ENCODE peak calls at places on chromosomes 5 and 9, in five cellular contexts. K is NCI-H1092, V is hepatic stellate cell, I is T-helper 1 cell, J is T-helper 22 cell. B is an unnamed sample.

GRCh38 chr9:134684375-134684723 is 42.7 kb downstream of the COL5A1 start:
- DNase-seq in V (no peak), J (no peak), K (no peak), I (no peak), B (no peak)

GRCh38 chr9:131475956-131476776 is 26.6 kb upstream of the POMT1 start:
- DNase-seq in V (no peak), J (no peak), I (no peak), K (no peak), B (no peak)

GRCh38 chr5:159218595-159219023 is 9.3 kb upstream of the RNF145 start:
- DNase-seq in V (no peak), J (no peak), I (no peak), K (no peak), B (no peak)

GRCh38 chr9:125977223-125977622 is 230.1 kb downstream of the PBX3 start:
- DNase-seq in J (no peak), K (no peak), I (no peak), V (no peak), B (no peak)

GRCh38 chr9:129414377-129415021 is 206.4 kb downstream of the C9orf50 start:
- DNase-seq in V (peak), J (no peak), K (no peak), I (no peak), B (no peak)

GRCh38 chr9:83569326-83569725 is 31.1 kb upstream of the FRMD3 start:
- DNase-seq in V (no peak), K (no peak), I (no peak), J (no peak), B (no peak)

GRCh38 chr9:33139421-33140228 is 27.5 kb downstream of the B4GALT1 start:
- DNase-seq in V (peak), I (no peak), K (no peak), J (no peak), B (no peak)

GRCh38 chr9:113624721-113625120 is 161.2 kb downstream of the RGS3 start:
- DNase-seq in K (no peak), I (no peak), V (peak), J (no peak), B (no peak)

GRCh38 chr5:11905209-11905608 is 963 bp upstream of the CTNND2 start:
- DNase-seq in K (no peak), V (no peak), J (no peak), I (no peak), B (no peak)

GRCh38 chr5:113249216-113249615 is 185.6 kb downstream of the TSSK1B start:
- DNase-seq in V (no peak), K (no peak), J (no peak), I (no peak), B (no peak)

GRCh38 chr5:56088967-56089829 is 94.4 kb upstream of the IL6ST start:
- DNase-seq in K (no peak), I (peak), V (peak), J (no peak), B (no peak)

GRCh38 chr5:102961671-102962070 is 158.3 kb downstream of the GIN1 start:
- DNase-seq in I (no peak), J (no peak), K (no peak), V (no peak), B (no peak)

GRCh38 chr5:139915834-139916233 is 120.2 kb downstream of the PSD2 start:
- DNase-seq in V (no peak), K (no peak), J (no peak), I (no peak), B (no peak)

GRCh38 chr5:175706499-175706898 is 48.6 kb downstream of the HRH2 start:
- DNase-seq in J (no peak), V (no peak), K (no peak), I (no peak), B (no peak)

GRCh38 chr5:57302164-57302563 is 128.3 kb downstream of the GPBP1 start:
- DNase-seq in J (peak), K (no peak), I (peak), V (no peak), B (no peak)

GRCh38 chr5:51201708-51202107 is 181.5 kb upstream of the ISL1 start:
- DNase-seq in K (no peak), I (no peak), J (no peak), V (no peak), B (no peak)

GRCh38 chr5:88952996-88953643 is 70.1 kb upstream of the MEF2C start:
- DNase-seq in K (peak), I (no peak), J (no peak), V (no peak), B (no peak)

B was measured in NCI-H2227 treated with DMSO at 0.1 percent for 48 hours.